ENCODE peak calls at places on chromosome X, in ten cellular contexts. One of them, this sample, is unnamed.

GRCh38 chrX:154486052-154486395 is 391 bp downstream of the UBL4A start:
- DNase-seq in stimulated activated CD8-positive, alpha-beta memory T cell treated with anti-CD3 and anti-CD28 coated beads, Interleukin-7, amount 100 ng/mL, for 24 hours: no peak
- DNase-seq in sigmoid colon: peak
- DNase-seq in RWPE1: no peak
- DNase-seq in fibroblast of lung: no peak
- DNase-seq in SK-MEL-5: no peak
- DNase-seq in sciatic nerve: peak
- DNase-seq in renal cortical epithelial cell: no peak
- DNase-seq in globus pallidus: no peak
- DNase-seq in NCI-H1092: no peak
- DNase-seq in this sample: peak

GRCh38 chrX:16610121-16610565 is 39.8 kb upstream of the S100G start:
- DNase-seq in sciatic nerve: no peak
- DNase-seq in globus pallidus: no peak
- DNase-seq in RWPE1: peak
- DNase-seq in sigmoid colon: no peak
- DNase-seq in renal cortical epithelial cell: peak
- DNase-seq in stimulated activated CD8-positive, alpha-beta memory T cell treated with anti-CD3 and anti-CD28 coated beads, Interleukin-7, amount 100 ng/mL, for 24 hours: no peak
- DNase-seq in SK-MEL-5: no peak
- DNase-seq in fibroblast of lung: peak
- DNase-seq in NCI-H1092: no peak
- DNase-seq in this sample: no peak

GRCh38 chrX:119240356-119240755 is 4.3 kb downstream of the PGRMC1 start:
- DNase-seq in RWPE1: no peak
- DNase-seq in stimulated activated CD8-positive, alpha-beta memory T cell treated with anti-CD3 and anti-CD28 coated beads, Interleukin-7, amount 100 ng/mL, for 24 hours: no peak
- DNase-seq in renal cortical epithelial cell: peak
- DNase-seq in SK-MEL-5: no peak
- DNase-seq in sigmoid colon: no peak
- DNase-seq in sciatic nerve: no peak
- DNase-seq in globus pallidus: no peak
- DNase-seq in fibroblast of lung: peak
- DNase-seq in NCI-H1092: no peak
- DNase-seq in this sample: no peak

GRCh38 chrX:103637604-103638338 is 9.0 kb downstream of the TCEAL1 start:
- DNase-seq in SK-MEL-5: no peak
- DNase-seq in stimulated activated CD8-positive, alpha-beta memory T cell treated with anti-CD3 and anti-CD28 coated beads, Interleukin-7, amount 100 ng/mL, for 24 hours: no peak
- DNase-seq in RWPE1: no peak
- DNase-seq in NCI-H1092: no peak
- DNase-seq in sigmoid colon: no peak
- DNase-seq in sciatic nerve: no peak
- DNase-seq in fibroblast of lung: no peak
- DNase-seq in renal cortical epithelial cell: peak
- DNase-seq in globus pallidus: no peak
- DNase-seq in this sample: no peak

GRCh38 chrX:43655961-43656494 is at the start of gene MAOA:
- DNase-seq in NCI-H1092: no peak
- DNase-seq in stimulated activated CD8-positive, alpha-beta memory T cell treated with anti-CD3 and anti-CD28 coated beads, Interleukin-7, amount 100 ng/mL, for 24 hours: no peak
- DNase-seq in globus pallidus: peak
- DNase-seq in sigmoid colon: peak
- DNase-seq in renal cortical epithelial cell: peak
- DNase-seq in sciatic nerve: peak
- DNase-seq in SK-MEL-5: no peak
- DNase-seq in RWPE1: peak
- DNase-seq in fibroblast of lung: peak
- DNase-seq in this sample: peak

GRCh38 chrX:97895751-97896150 is 1012.0 kb downstream of the RPA4 start:
- DNase-seq in fibroblast of lung: no peak
- DNase-seq in stimulated activated CD8-positive, alpha-beta memory T cell treated with anti-CD3 and anti-CD28 coated beads, Interleukin-7, amount 100 ng/mL, for 24 hours: no peak
- DNase-seq in renal cortical epithelial cell: peak
- DNase-seq in SK-MEL-5: no peak
- DNase-seq in RWPE1: peak
- DNase-seq in NCI-H1092: no peak
- DNase-seq in sciatic nerve: no peak
- DNase-seq in globus pallidus: no peak
- DNase-seq in sigmoid colon: no peak
- DNase-seq in this sample: no peak

GRCh38 chrX:103396186-103396585 is 19.8 kb downstream of the BEX3 start:
- DNase-seq in RWPE1: no peak
- DNase-seq in NCI-H1092: no peak
- DNase-seq in sciatic nerve: no peak
- DNase-seq in stimulated activated CD8-positive, alpha-beta memory T cell treated with anti-CD3 and anti-CD28 coated beads, Interleukin-7, amount 100 ng/mL, for 24 hours: no peak
- DNase-seq in fibroblast of lung: no peak
- DNase-seq in SK-MEL-5: no peak
- DNase-seq in globus pallidus: no peak
- DNase-seq in sigmoid colon: no peak
- DNase-seq in renal cortical epithelial cell: peak
- DNase-seq in this sample: no peak

GRCh38 chrX:29348288-29348687 is 761.0 kb downstream of the IL1RAPL1 start:
- DNase-seq in renal cortical epithelial cell: no peak
- DNase-seq in stimulated activated CD8-positive, alpha-beta memory T cell treated with anti-CD3 and anti-CD28 coated beads, Interleukin-7, amount 100 ng/mL, for 24 hours: no peak
- DNase-seq in sigmoid colon: no peak
- DNase-seq in SK-MEL-5: no peak
- DNase-seq in NCI-H1092: no peak
- DNase-seq in RWPE1: no peak
- DNase-seq in globus pallidus: no peak
- DNase-seq in fibroblast of lung: no peak
- DNase-seq in sciatic nerve: no peak
- DNase-seq in this sample: no peak

GRCh38 chrX:104084534-104085277 is 8.7 kb upstream of the TMSB15C start:
- DNase-seq in stimulated activated CD8-positive, alpha-beta memory T cell treated with anti-CD3 and anti-CD28 coated beads, Interleukin-7, amount 100 ng/mL, for 24 hours: no peak
- DNase-seq in NCI-H1092: no peak
- DNase-seq in SK-MEL-5: no peak
- DNase-seq in fibroblast of lung: no peak
- DNase-seq in sigmoid colon: no peak
- DNase-seq in RWPE1: no peak
- DNase-seq in renal cortical epithelial cell: no peak
- DNase-seq in sciatic nerve: no peak
- DNase-seq in globus pallidus: no peak
- DNase-seq in this sample: no peak

GRCh38 chrX:46805270-46805669 is 31.6 kb upstream of the RP2 start:
- DNase-seq in RWPE1: no peak
- DNase-seq in stimulated activated CD8-positive, alpha-beta memory T cell treated with anti-CD3 and anti-CD28 coated beads, Interleukin-7, amount 100 ng/mL, for 24 hours: no peak
- DNase-seq in NCI-H1092: no peak
- DNase-seq in renal cortical epithelial cell: no peak
- DNase-seq in globus pallidus: no peak
- DNase-seq in fibroblast of lung: no peak
- DNase-seq in sciatic nerve: no peak
- DNase-seq in SK-MEL-5: no peak
- DNase-seq in sigmoid colon: no peak
- DNase-seq in this sample: no peak

GRCh38 chrX:114924846-114925245 is 92.6 kb downstream of the IL13RA2 start:
- DNase-seq in NCI-H1092: no peak
- DNase-seq in sciatic nerve: no peak
- DNase-seq in sigmoid colon: no peak
- DNase-seq in stimulated activated CD8-positive, alpha-beta memory T cell treated with anti-CD3 and anti-CD28 coated beads, Interleukin-7, amount 100 ng/mL, for 24 hours: no peak
- DNase-seq in SK-MEL-5: no peak
- DNase-seq in renal cortical epithelial cell: peak
- DNase-seq in fibroblast of lung: peak
- DNase-seq in RWPE1: no peak
- DNase-seq in globus pallidus: no peak
- DNase-seq in this sample: no peak

GRCh38 chrX:11470231-11470630 is 177.0 kb downstream of the AMELX start:
- DNase-seq in SK-MEL-5: no peak
- DNase-seq in fibroblast of lung: peak
- DNase-seq in NCI-H1092: no peak
- DNase-seq in RWPE1: peak
- DNase-seq in sciatic nerve: no peak
- DNase-seq in renal cortical epithelial cell: peak
- DNase-seq in sigmoid colon: no peak
- DNase-seq in stimulated activated CD8-positive, alpha-beta memory T cell treated with anti-CD3 and anti-CD28 coated beads, Interleukin-7, amount 100 ng/mL, for 24 hours: no peak
- DNase-seq in globus pallidus: no peak
- DNase-seq in this sample: no peak

GRCh38 chrX:151359931-151360871 is 36.8 kb upstream of the VMA21 start:
- DNase-seq in sigmoid colon: no peak
- DNase-seq in NCI-H1092: peak
- DNase-seq in fibroblast of lung: peak
- DNase-seq in RWPE1: peak
- DNase-seq in sciatic nerve: no peak
- DNase-seq in stimulated activated CD8-positive, alpha-beta memory T cell treated with anti-CD3 and anti-CD28 coated beads, Interleukin-7, amount 100 ng/mL, for 24 hours: no peak
- DNase-seq in renal cortical epithelial cell: no peak
- DNase-seq in globus pallidus: peak
- DNase-seq in SK-MEL-5: peak
- DNase-seq in this sample: peak

GRCh38 chrX:19569121-19569805 is 54.0 kb upstream of the MAP3K15 start:
- DNase-seq in renal cortical epithelial cell: no peak
- DNase-seq in stimulated activated CD8-positive, alpha-beta memory T cell treated with anti-CD3 and anti-CD28 coated beads, Interleukin-7, amount 100 ng/mL, for 24 hours: no peak
- DNase-seq in NCI-H1092: no peak
- DNase-seq in sciatic nerve: no peak
- DNase-seq in globus pallidus: no peak
- DNase-seq in sigmoid colon: no peak
- DNase-seq in fibroblast of lung: no peak
- DNase-seq in RWPE1: no peak
- DNase-seq in SK-MEL-5: no peak
- DNase-seq in this sample: no peak

GRCh38 chrX:42123369-42123768 is 200.0 kb upstream of the CASK start:
- DNase-seq in sciatic nerve: no peak
- DNase-seq in RWPE1: no peak
- DNase-seq in sigmoid colon: no peak
- DNase-seq in SK-MEL-5: no peak
- DNase-seq in fibroblast of lung: no peak
- DNase-seq in stimulated activated CD8-positive, alpha-beta memory T cell treated with anti-CD3 and anti-CD28 coated beads, Interleukin-7, amount 100 ng/mL, for 24 hours: no peak
- DNase-seq in NCI-H1092: no peak
- DNase-seq in renal cortical epithelial cell: no peak
- DNase-seq in globus pallidus: no peak
- DNase-seq in this sample: no peak

GRCh38 chrX:120664081-120664480 is 34.2 kb upstream of the C1GALT1C1 start:
- DNase-seq in fibroblast of lung: peak
- DNase-seq in globus pallidus: no peak
- DNase-seq in stimulated activated CD8-positive, alpha-beta memory T cell treated with anti-CD3 and anti-CD28 coated beads, Interleukin-7, amount 100 ng/mL, for 24 hours: no peak
- DNase-seq in sciatic nerve: no peak
- DNase-seq in RWPE1: no peak
- DNase-seq in renal cortical epithelial cell: peak
- DNase-seq in NCI-H1092: no peak
- DNase-seq in SK-MEL-5: peak
- DNase-seq in sigmoid colon: no peak
- DNase-seq in this sample: no peak

GRCh38 chrX:70552174-70552704 is 107.6 kb downstream of the DLG3 start:
- DNase-seq in globus pallidus: no peak
- DNase-seq in sciatic nerve: no peak
- DNase-seq in fibroblast of lung: peak
- DNase-seq in RWPE1: no peak
- DNase-seq in SK-MEL-5: no peak
- DNase-seq in NCI-H1092: no peak
- DNase-seq in renal cortical epithelial cell: no peak
- DNase-seq in stimulated activated CD8-positive, alpha-beta memory T cell treated with anti-CD3 and anti-CD28 coated beads, Interleukin-7, amount 100 ng/mL, for 24 hours: no peak
- DNase-seq in sigmoid colon: no peak
- DNase-seq in this sample: no peak

GRCh38 chrX:17521871-17522693 is 147.1 kb downstream of the NHS start:
- DNase-seq in stimulated activated CD8-positive, alpha-beta memory T cell treated with anti-CD3 and anti-CD28 coated beads, Interleukin-7, amount 100 ng/mL, for 24 hours: no peak
- DNase-seq in SK-MEL-5: peak
- DNase-seq in globus pallidus: no peak
- DNase-seq in renal cortical epithelial cell: peak
- DNase-seq in sciatic nerve: no peak
- DNase-seq in NCI-H1092: no peak
- DNase-seq in fibroblast of lung: peak
- DNase-seq in sigmoid colon: no peak
- DNase-seq in RWPE1: peak
- DNase-seq in this sample: no peak

GRCh38 chrX:100980608-100981497 is 11.3 kb downstream of the ARL13A start:
- DNase-seq in sciatic nerve: peak
- DNase-seq in RWPE1: peak
- DNase-seq in stimulated activated CD8-positive, alpha-beta memory T cell treated with anti-CD3 and anti-CD28 coated beads, Interleukin-7, amount 100 ng/mL, for 24 hours: no peak
- DNase-seq in NCI-H1092: no peak
- DNase-seq in globus pallidus: no peak
- DNase-seq in sigmoid colon: no peak
- DNase-seq in renal cortical epithelial cell: peak
- DNase-seq in SK-MEL-5: no peak
- DNase-seq in fibroblast of lung: peak
- DNase-seq in this sample: no peak

GRCh38 chrX:40360557-40360956 is 220.2 kb upstream of the ATP6AP2 start:
- DNase-seq in fibroblast of lung: no peak
- DNase-seq in RWPE1: no peak
- DNase-seq in NCI-H1092: no peak
- DNase-seq in globus pallidus: no peak
- DNase-seq in sciatic nerve: no peak
- DNase-seq in SK-MEL-5: no peak
- DNase-seq in stimulated activated CD8-positive, alpha-beta memory T cell treated with anti-CD3 and anti-CD28 coated beads, Interleukin-7, amount 100 ng/mL, for 24 hours: no peak
- DNase-seq in renal cortical epithelial cell: no peak
- DNase-seq in sigmoid colon: no peak
- DNase-seq in this sample: no peak

GRCh38 chrX:143634373-143634685 is 1.6 kb downstream of the SLITRK4 start:
- DNase-seq in globus pallidus: no peak
- DNase-seq in NCI-H1092: no peak
- DNase-seq in SK-MEL-5: no peak
- DNase-seq in sciatic nerve: no peak
- DNase-seq in renal cortical epithelial cell: no peak
- DNase-seq in fibroblast of lung: no peak
- DNase-seq in stimulated activated CD8-positive, alpha-beta memory T cell treated with anti-CD3 and anti-CD28 coated beads, Interleukin-7, amount 100 ng/mL, for 24 hours: no peak
- DNase-seq in RWPE1: no peak
- DNase-seq in sigmoid colon: no peak
- DNase-seq in this sample: no peak

GRCh38 chrX:11531226-11531625 is 134.5 kb downstream of the ARHGAP6 start:
- DNase-seq in stimulated activated CD8-positive, alpha-beta memory T cell treated with anti-CD3 and anti-CD28 coated beads, Interleukin-7, amount 100 ng/mL, for 24 hours: no peak
- DNase-seq in renal cortical epithelial cell: no peak
- DNase-seq in sigmoid colon: no peak
- DNase-seq in sciatic nerve: no peak
- DNase-seq in globus pallidus: no peak
- DNase-seq in fibroblast of lung: peak
- DNase-seq in NCI-H1092: no peak
- DNase-seq in RWPE1: no peak
- DNase-seq in SK-MEL-5: peak
- DNase-seq in this sample: no peak

GRCh38 chrX:10602646-10603045 is 17.7 kb downstream of the MID1 start:
- DNase-seq in SK-MEL-5: no peak
- DNase-seq in stimulated activated CD8-positive, alpha-beta memory T cell treated with anti-CD3 and anti-CD28 coated beads, Interleukin-7, amount 100 ng/mL, for 24 hours: no peak
- DNase-seq in sigmoid colon: no peak
- DNase-seq in globus pallidus: no peak
- DNase-seq in sciatic nerve: no peak
- DNase-seq in RWPE1: no peak
- DNase-seq in fibroblast of lung: no peak
- DNase-seq in NCI-H1092: no peak
- DNase-seq in renal cortical epithelial cell: no peak
- DNase-seq in this sample: no peak

GRCh38 chrX:79645749-79646148 is 278.6 kb upstream of the ITM2A start:
- DNase-seq in RWPE1: no peak
- DNase-seq in globus pallidus: no peak
- DNase-seq in NCI-H1092: no peak
- DNase-seq in renal cortical epithelial cell: no peak
- DNase-seq in fibroblast of lung: no peak
- DNase-seq in sigmoid colon: no peak
- DNase-seq in SK-MEL-5: no peak
- DNase-seq in stimulated activated CD8-positive, alpha-beta memory T cell treated with anti-CD3 and anti-CD28 coated beads, Interleukin-7, amount 100 ng/mL, for 24 hours: no peak
- DNase-seq in sciatic nerve: no peak
- DNase-seq in this sample: no peak

GRCh38 chrX:139691843-139692505 is 16.0 kb downstream of the MCF2 start:
- DNase-seq in renal cortical epithelial cell: no peak
- DNase-seq in stimulated activated CD8-positive, alpha-beta memory T cell treated with anti-CD3 and anti-CD28 coated beads, Interleukin-7, amount 100 ng/mL, for 24 hours: no peak
- DNase-seq in sciatic nerve: no peak
- DNase-seq in SK-MEL-5: no peak
- DNase-seq in sigmoid colon: no peak
- DNase-seq in RWPE1: no peak
- DNase-seq in globus pallidus: no peak
- DNase-seq in NCI-H1092: no peak
- DNase-seq in fibroblast of lung: no peak
- DNase-seq in this sample: no peak

GRCh38 chrX:15493118-15494082 is at the start of gene PIR:
- DNase-seq in RWPE1: peak
- DNase-seq in SK-MEL-5: peak
- DNase-seq in sigmoid colon: peak
- DNase-seq in globus pallidus: peak
- DNase-seq in fibroblast of lung: peak
- DNase-seq in NCI-H1092: peak
- DNase-seq in sciatic nerve: peak
- DNase-seq in renal cortical epithelial cell: peak
- DNase-seq in stimulated activated CD8-positive, alpha-beta memory T cell treated with anti-CD3 and anti-CD28 coated beads, Interleukin-7, amount 100 ng/mL, for 24 hours: peak
- DNase-seq in this sample: peak

GRCh38 chrX:6460893-6461490 is 73.9 kb downstream of the VCX3A start:
- DNase-seq in NCI-H1092: no peak
- DNase-seq in SK-MEL-5: no peak
- DNase-seq in globus pallidus: no peak
- DNase-seq in sigmoid colon: no peak
- DNase-seq in stimulated activated CD8-positive, alpha-beta memory T cell treated with anti-CD3 and anti-CD28 coated beads, Interleukin-7, amount 100 ng/mL, for 24 hours: no peak
- DNase-seq in fibroblast of lung: no peak
- DNase-seq in sciatic nerve: no peak
- DNase-seq in renal cortical epithelial cell: peak
- DNase-seq in RWPE1: no peak
- DNase-seq in this sample: no peak